ENCODE peak calls at places on chromosomes 5 and 9, in six cellular contexts. W is GM12878, O is K562, B is HepG2, U is H1, G is GM12892. E is an unnamed sample.

GRCh38 chr9:80701061-80701460 is 988.3 kb downstream of the TLE1 start:
- DNase-seq in W (no peak), O (no peak), B (no peak), U (no peak), G (no peak), E (no peak)

GRCh38 chr9:137114613-137115393 is at the start of gene DPP7:
- DNase-seq in W (no peak), O (peak; percentile 85), B (no peak), U (no peak), G (peak; percentile 98), E (peak; percentile 97)

GRCh38 chr5:78845487-78845886 is 139.6 kb downstream of the ARSB start:
- DNase-seq in W (no peak), O (no peak), B (no peak), U (no peak), G (no peak), E (no peak)

GRCh38 chr9:90141723-90142122 is 500.9 kb downstream of the DIRAS2 start:
- DNase-seq in W (no peak), O (peak; percentile 1), B (peak; percentile 12), U (no peak), G (no peak), E (no peak)

GRCh38 chr5:119435436-119436132 is 16.7 kb upstream of the HSD17B4 start:
- DNase-seq in W (peak; percentile 44), O (peak; percentile 81), B (peak; percentile 55), U (no peak), G (no peak), E (no peak)

GRCh38 chr9:134215709-134216448 is 51.5 kb upstream of the RNU6ATAC start:
- DNase-seq in W (no peak), O (peak; percentile 15), B (peak; percentile 43), U (no peak), G (no peak), E (no peak)

GRCh38 chr9:90259302-90260246 is 383.1 kb downstream of the DIRAS2 start:
- DNase-seq in W (no peak), O (no peak), B (no peak), U (no peak), G (no peak), E (no peak)

GRCh38 chr5:106854941-106855340 is 815.8 kb downstream of the EFNA5 start:
- DNase-seq in W (no peak), O (no peak), B (no peak), U (no peak), G (no peak), E (no peak)

GRCh38 chr9:105053209-105053652 is 125.3 kb upstream of the ABCA1 start:
- DNase-seq in W (peak; percentile 15), O (peak; percentile 7), B (no peak), U (no peak), G (no peak), E (no peak)

DNA sequence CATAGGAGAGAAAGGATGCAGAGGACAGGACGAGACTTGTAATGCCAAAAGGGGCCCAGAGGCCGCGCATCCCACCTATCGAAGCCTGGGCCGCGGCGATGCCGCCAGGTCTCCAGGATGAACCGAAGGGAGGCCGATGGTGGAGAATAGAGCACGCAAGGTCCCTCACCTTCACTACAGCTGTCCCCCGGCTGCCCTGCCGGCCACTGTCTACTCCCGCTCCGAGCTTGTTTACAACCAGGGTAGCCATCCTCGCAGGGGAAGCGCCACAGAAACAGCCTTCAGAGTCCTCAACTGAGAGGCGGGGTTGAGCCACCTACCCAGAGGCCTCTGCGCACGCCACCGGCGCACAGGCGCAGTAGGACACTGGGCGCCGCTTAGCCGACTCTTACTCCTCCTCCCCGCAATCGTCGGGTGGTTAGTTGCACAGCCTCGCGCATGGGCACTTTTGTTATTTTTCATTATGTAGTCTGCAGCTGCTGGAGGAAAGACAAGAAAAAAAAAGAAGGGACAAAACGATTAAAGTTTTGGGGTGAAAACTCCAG is at the start of gene TRIM23:
- DNase-seq in W (peak; percentile 87), O (peak; percentile 95), B (peak; percentile 86), U (peak; percentile 70), G (peak; percentile 66), E (peak; percentile 53)
- TF ChIP-seq POLR2A in W (peak; percentile 73), O (peak; percentile 77), B (peak; percentile 72), U (peak; percentile 78), G (peak; percentile 55), E (peak; percentile 67)

GRCh38 chr5:150428106-150428876 is 15.6 kb upstream of the CD74 start:
- DNase-seq in W (no peak), O (peak; percentile 72), B (peak; percentile 83), U (no peak), G (no peak), E (no peak)
- TF ChIP-seq TAF1 in W (no peak), O (no peak), B (peak; percentile 72), U (no peak), G (no peak), E (no peak)

GRCh38 chr5:112308608-112309007 is 110.5 kb downstream of the EPB41L4A start:
- DNase-seq in W (no peak), O (no peak), B (no peak), U (no peak), G (no peak), E (no peak)
- TF ChIP-seq POLR2A in W (no peak), O (no peak), B (no peak), U (no peak), G (no peak), E (no peak)

GRCh38 chr5:179793470-179794139 is at the start of gene LTC4S:
- DNase-seq in W (no peak), O (no peak), B (no peak), U (no peak), G (no peak), E (no peak)
- TF ChIP-seq TAF1 in W (no peak), O (no peak), B (no peak), U (no peak), G (no peak), E (no peak)

GRCh38 chr9:86282979-86283535 is 719 bp upstream of the ISCA1 start:
- DNase-seq in W (no peak), O (no peak), B (no peak), U (no peak), G (no peak), E (peak; percentile 5)

GRCh38 chr9:86282077-86282978 is at the start of gene ISCA1:
- DNase-seq in W (peak; percentile 50), O (peak; percentile 92), B (peak; percentile 86), U (peak; percentile 85), G (peak; percentile 63), E (peak; percentile 78)

GRCh38 chr9:86287013-86287412 is 4.7 kb upstream of the ISCA1 start:
- DNase-seq in W (no peak), O (peak; percentile 71), B (peak; percentile 55), U (no peak), G (no peak), E (no peak)

GRCh38 chr9:86286278-86286677 is 3.9 kb upstream of the ISCA1 start:
- DNase-seq in W (no peak), O (peak; percentile 65), B (no peak), U (no peak), G (no peak), E (no peak)

GRCh38 chr9:86285247-86285646 is 2.9 kb upstream of the ISCA1 start:
- DNase-seq in W (no peak), O (peak; percentile 61), B (no peak), U (no peak), G (no peak), E (no peak)
- TF ChIP-seq POLR2A in W (no peak), O (no peak), B (no peak), U (no peak), G (no peak), E (no peak)

DNA sequence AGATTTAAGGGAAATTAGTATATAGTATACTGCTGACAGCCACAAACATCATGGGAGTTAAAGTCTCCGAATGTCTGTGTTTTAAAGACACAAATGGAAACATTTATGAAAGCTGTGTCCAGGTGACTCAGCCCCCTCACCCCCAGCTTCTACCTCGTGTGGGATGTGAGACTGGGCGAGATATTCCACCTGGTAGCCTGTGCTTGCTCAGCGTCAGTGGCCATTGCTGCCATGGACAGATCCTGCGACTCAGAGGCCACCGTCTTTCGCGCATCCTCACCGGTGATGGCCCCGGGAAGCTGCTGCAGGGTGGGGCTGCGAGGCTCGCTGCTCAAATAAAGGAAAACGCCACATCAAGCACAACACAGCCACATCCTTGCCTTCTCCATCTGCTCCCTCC is 31.2 kb upstream of the EXOC3 start:
- DNase-seq in W (no peak), O (no peak), B (no peak), U (no peak), G (no peak), E (no peak)
- TF ChIP-seq TAF1 in W (no peak), O (no peak), B (no peak), U (no peak), G (no peak), E (no peak)

GRCh38 chr5:62305715-62306493 is at the start of gene KIF2A:
- DNase-seq in W (peak; percentile 78), O (peak; percentile 97), B (peak; percentile 76), U (peak; percentile 86), G (peak; percentile 92), E (peak; percentile 87)
- TF ChIP-seq POLR2A in W (peak; percentile 91), O (peak; percentile 64), B (peak; percentile 55), U (peak; percentile 67), G (peak; percentile 76), E (peak; percentile 74)

GRCh38 chr9:6902423-6902822 is 144.7 kb downstream of the KDM4C start:
- DNase-seq in W (no peak), O (no peak), B (no peak), U (no peak), G (no peak), E (no peak)
- TF ChIP-seq TAF1 in W (no peak), O (no peak), B (no peak), U (no peak), G (no peak), E (no peak)

DNA sequence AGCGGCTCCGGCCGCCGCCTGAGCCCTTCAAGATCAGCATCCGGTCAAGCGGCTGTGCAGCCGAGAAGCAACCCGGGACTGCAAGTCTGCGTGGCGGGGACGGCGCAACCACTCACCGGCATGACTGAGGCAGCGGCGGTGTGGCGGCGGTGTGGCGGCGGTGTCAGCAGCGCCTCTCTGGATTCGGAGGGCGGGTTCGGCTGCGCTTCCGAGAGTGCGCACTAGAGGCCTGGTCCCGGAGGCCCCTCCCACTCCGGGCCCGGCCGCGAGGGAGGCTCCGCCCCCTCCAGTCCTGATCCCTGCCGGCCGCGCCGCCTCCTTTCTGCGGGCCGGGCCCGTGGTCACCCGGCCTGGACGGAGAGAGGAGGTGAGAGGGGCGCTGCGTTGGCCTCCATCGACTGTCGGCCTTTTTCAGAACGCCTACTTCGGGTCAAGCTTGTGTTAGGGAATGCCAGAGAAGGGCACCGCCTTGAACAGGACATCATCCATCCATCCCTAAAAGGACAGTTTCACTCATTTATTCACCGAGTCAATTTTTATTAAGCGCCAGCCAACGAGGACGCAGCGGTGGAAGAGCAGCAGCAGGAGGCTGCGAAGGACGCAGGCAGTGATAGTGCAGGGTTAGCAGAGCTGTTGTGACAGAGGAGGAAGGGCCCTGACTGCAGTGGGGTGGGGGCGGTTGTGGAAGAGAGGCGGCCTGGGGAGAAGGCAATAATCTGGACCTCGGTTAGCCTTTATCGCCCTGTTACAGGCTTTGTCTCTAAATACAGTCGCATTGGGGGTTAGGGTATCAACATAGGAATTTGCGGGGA is at the start of gene ATOX1:
- DNase-seq in W (peak; percentile 58), O (peak; percentile 95), B (peak; percentile 85), U (no peak), G (peak; percentile 97), E (peak; percentile 91)
- TF ChIP-seq POLR2A in W (peak; percentile 100), O (peak; percentile 94), B (peak; percentile 82), U (peak; percentile 77), G (peak; percentile 98), E (peak; percentile 95)

GRCh38 chr9:37035472-37036236 is 1.6 kb upstream of the PAX5 start:
- DNase-seq in W (no peak), O (no peak), B (no peak), U (no peak), G (peak; percentile 32), E (no peak)
- TF ChIP-seq TAF1 in W (peak; percentile 10), O (no peak), B (no peak), U (no peak), G (peak; percentile 41), E (no peak)

E was measured in GM12891.